ENCODE peak calls at places on chromosomes 2 and 18, in six cellular contexts. One of them, this sample, is unnamed.

GRCh38 chr2:7427293-7428060 is 510.3 kb downstream of the RNF144A start:
- DNase-seq in fibroblast of the conjunctiva: peak
- DNase-seq in fibroblast of lung: peak
- DNase-seq in EL: peak
- DNase-seq in GF-D8: no peak
- DNase-seq in Caco-2: peak
- DNase-seq in this sample: peak

GRCh38 chr2:212995920-212996319 is 155.5 kb downstream of the IKZF2 start:
- DNase-seq in EL: peak
- DNase-seq in fibroblast of lung: peak
- DNase-seq in Caco-2: no peak
- DNase-seq in fibroblast of the conjunctiva: peak
- DNase-seq in GF-D8: no peak
- DNase-seq in this sample: no peak

GRCh38 chr2:16852651-16853050 is 187.0 kb upstream of the CYRIA start:
- DNase-seq in fibroblast of the conjunctiva: no peak
- DNase-seq in EL: no peak
- DNase-seq in GF-D8: no peak
- DNase-seq in Caco-2: no peak
- DNase-seq in fibroblast of lung: no peak
- DNase-seq in this sample: no peak

GRCh38 chr18:47594621-47595086 is 335.8 kb downstream of the SMAD2 start:
- DNase-seq in Caco-2: no peak
- DNase-seq in GF-D8: no peak
- DNase-seq in EL: no peak
- DNase-seq in fibroblast of the conjunctiva: no peak
- DNase-seq in fibroblast of lung: no peak
- DNase-seq in this sample: no peak

GRCh38 chr2:74767618-74768017 is 66.3 kb upstream of the HK2 start:
- DNase-seq in Caco-2: no peak
- DNase-seq in GF-D8: no peak
- DNase-seq in EL: no peak
- DNase-seq in fibroblast of lung: no peak
- DNase-seq in fibroblast of the conjunctiva: no peak
- DNase-seq in this sample: peak

GRCh38 chr18:10588975-10589374 is 63.1 kb downstream of the NAPG start:
- DNase-seq in EL: no peak
- DNase-seq in fibroblast of the conjunctiva: no peak
- DNase-seq in GF-D8: no peak
- DNase-seq in fibroblast of lung: no peak
- DNase-seq in Caco-2: no peak
- DNase-seq in this sample: no peak

GRCh38 chr2:127784965-127785518 is 25.9 kb downstream of the WDR33 start:
- DNase-seq in fibroblast of lung: no peak
- DNase-seq in EL: no peak
- DNase-seq in Caco-2: peak
- DNase-seq in GF-D8: no peak
- DNase-seq in fibroblast of the conjunctiva: no peak
- DNase-seq in this sample: no peak

GRCh38 chr18:54679318-54680149 is 88.5 kb downstream of the DYNAP start:
- DNase-seq in GF-D8: peak
- DNase-seq in fibroblast of the conjunctiva: peak
- DNase-seq in Caco-2: peak
- DNase-seq in EL: peak
- DNase-seq in fibroblast of lung: peak
- DNase-seq in this sample: peak

GRCh38 chr2:99297990-99298389 is 3.0 kb downstream of the LYG1 start:
- DNase-seq in fibroblast of the conjunctiva: peak
- DNase-seq in EL: no peak
- DNase-seq in fibroblast of lung: peak
- DNase-seq in Caco-2: no peak
- DNase-seq in GF-D8: no peak
- DNase-seq in this sample: peak

GRCh38 chr18:61443311-61443710 is 110.1 kb downstream of the CDH20 start:
- DNase-seq in GF-D8: no peak
- DNase-seq in EL: no peak
- DNase-seq in fibroblast of the conjunctiva: peak
- DNase-seq in Caco-2: no peak
- DNase-seq in fibroblast of lung: no peak
- DNase-seq in this sample: no peak

GRCh38 chr2:33069894-33070651 is 123.3 kb downstream of the LTBP1 start:
- DNase-seq in Caco-2: no peak
- DNase-seq in EL: peak
- DNase-seq in fibroblast of the conjunctiva: peak
- DNase-seq in fibroblast of lung: peak
- DNase-seq in GF-D8: no peak
- DNase-seq in this sample: peak

GRCh38 chr2:3692375-3692774 is 11.0 kb upstream of the DCDC2C start:
- DNase-seq in Caco-2: peak
- DNase-seq in fibroblast of lung: peak
- DNase-seq in EL: no peak
- DNase-seq in fibroblast of the conjunctiva: no peak
- DNase-seq in GF-D8: no peak
- DNase-seq in this sample: peak

GRCh38 chr2:216700088-216700567 is 4.8 kb upstream of the IGFBP5 start:
- DNase-seq in Caco-2: no peak
- DNase-seq in fibroblast of the conjunctiva: no peak
- DNase-seq in GF-D8: no peak
- DNase-seq in fibroblast of lung: peak
- DNase-seq in EL: no peak
- DNase-seq in this sample: no peak

GRCh38 chr2:169221745-169222369 is 140.5 kb downstream of the LRP2 start:
- DNase-seq in fibroblast of lung: peak
- DNase-seq in fibroblast of the conjunctiva: no peak
- DNase-seq in Caco-2: no peak
- DNase-seq in EL: peak
- DNase-seq in GF-D8: no peak
- DNase-seq in this sample: peak

GRCh38 chr2:181025004-181025403 is 44.6 kb downstream of the UBE2E3 start:
- DNase-seq in Caco-2: no peak
- DNase-seq in GF-D8: no peak
- DNase-seq in fibroblast of the conjunctiva: no peak
- DNase-seq in fibroblast of lung: peak
- DNase-seq in EL: no peak
- DNase-seq in this sample: no peak

GRCh38 chr2:117858336-117858735 is 43.8 kb downstream of the DDX18 start:
- DNase-seq in GF-D8: no peak
- DNase-seq in fibroblast of the conjunctiva: no peak
- DNase-seq in EL: peak
- DNase-seq in fibroblast of lung: no peak
- DNase-seq in Caco-2: no peak
- DNase-seq in this sample: no peak

GRCh38 chr2:10477443-10478297 is 29.5 kb upstream of the ODC1 start:
- DNase-seq in fibroblast of lung: no peak
- DNase-seq in Caco-2: no peak
- DNase-seq in fibroblast of the conjunctiva: no peak
- DNase-seq in GF-D8: no peak
- DNase-seq in EL: no peak
- DNase-seq in this sample: no peak

GRCh38 chr2:31877008-31877407 is 133.8 kb downstream of the MEMO1 start:
- DNase-seq in Caco-2: peak
- DNase-seq in GF-D8: no peak
- DNase-seq in EL: peak
- DNase-seq in fibroblast of lung: peak
- DNase-seq in fibroblast of the conjunctiva: no peak
- DNase-seq in this sample: no peak

GRCh38 chr18:80210312-80211083 is 36.8 kb downstream of the PARD6G start:
- DNase-seq in Caco-2: no peak
- DNase-seq in GF-D8: no peak
- DNase-seq in fibroblast of lung: peak
- DNase-seq in EL: no peak
- DNase-seq in fibroblast of the conjunctiva: no peak
- DNase-seq in this sample: peak

GRCh38 chr2:127193164-127193947 is 26.7 kb downstream of the CYP27C1 start:
- DNase-seq in EL: no peak
- DNase-seq in Caco-2: no peak
- DNase-seq in fibroblast of the conjunctiva: no peak
- DNase-seq in GF-D8: no peak
- DNase-seq in fibroblast of lung: no peak
- DNase-seq in this sample: no peak

GRCh38 chr2:17877811-17878221 is 651 bp upstream of the KCNS3 start:
- DNase-seq in fibroblast of the conjunctiva: no peak
- DNase-seq in EL: peak
- DNase-seq in fibroblast of lung: no peak
- DNase-seq in Caco-2: no peak
- DNase-seq in GF-D8: no peak
- DNase-seq in this sample: peak

GRCh38 chr2:69773201-69773600 is 31.3 kb downstream of the ANXA4 start:
- DNase-seq in GF-D8: no peak
- DNase-seq in fibroblast of lung: peak
- DNase-seq in EL: peak
- DNase-seq in Caco-2: no peak
- DNase-seq in fibroblast of the conjunctiva: peak
- DNase-seq in this sample: peak

GRCh38 chr2:211086049-211086448 is 529.6 kb downstream of the CPS1 start:
- DNase-seq in fibroblast of the conjunctiva: no peak
- DNase-seq in GF-D8: no peak
- DNase-seq in fibroblast of lung: no peak
- DNase-seq in Caco-2: no peak
- DNase-seq in EL: no peak
- DNase-seq in this sample: no peak

GRCh38 chr2:36659872-36660312 is 36.6 kb upstream of the VIT start:
- DNase-seq in GF-D8: no peak
- DNase-seq in Caco-2: no peak
- DNase-seq in EL: peak
- DNase-seq in fibroblast of lung: no peak
- DNase-seq in fibroblast of the conjunctiva: no peak
- DNase-seq in this sample: peak

GRCh38 chr2:28134262-28134812 is 243.8 kb downstream of the BABAM2 start:
- DNase-seq in Caco-2: no peak
- DNase-seq in GF-D8: no peak
- DNase-seq in fibroblast of the conjunctiva: no peak
- DNase-seq in EL: peak
- DNase-seq in fibroblast of lung: peak
- DNase-seq in this sample: peak

GRCh38 chr2:230956827-230957755 is 32.0 kb upstream of the GPR55 start:
- DNase-seq in Caco-2: peak
- DNase-seq in EL: peak
- DNase-seq in GF-D8: no peak
- DNase-seq in fibroblast of lung: peak
- DNase-seq in fibroblast of the conjunctiva: peak
- DNase-seq in this sample: peak

GRCh38 chr2:223930002-223930976 is 14.8 kb downstream of the WDFY1 start:
- DNase-seq in fibroblast of lung: peak
- DNase-seq in fibroblast of the conjunctiva: no peak
- DNase-seq in Caco-2: peak
- DNase-seq in EL: no peak
- DNase-seq in GF-D8: peak
- DNase-seq in this sample: peak

GRCh38 chr2:199484927-199485326 is 27.2 kb upstream of the SATB2 start:
- DNase-seq in fibroblast of lung: no peak
- DNase-seq in EL: peak
- DNase-seq in GF-D8: no peak
- DNase-seq in fibroblast of the conjunctiva: no peak
- DNase-seq in Caco-2: peak
- DNase-seq in this sample: peak